ENCODE peak calls at places on chromosomes 12 and 14, in five cellular contexts. One of them, this sample, is unnamed. For H3K4me1, the result is how much of the 10 kb centered on the place peaks cover.

GRCh38 chr12:64104376-64104775 is 117.7 kb downstream of the KICS2 start:
- DNase-seq in A549: no peak
- DNase-seq in Peyer's patch: no peak
- DNase-seq in ovary: peak
- DNase-seq in gastrocnemius medialis: peak
- DNase-seq in this sample: peak

GRCh38 chr12:27936196-27936595 is 36.3 kb downstream of the PTHLH start:
- DNase-seq in A549: no peak
- DNase-seq in gastrocnemius medialis: no peak
- DNase-seq in ovary: no peak
- DNase-seq in Peyer's patch: no peak
- DNase-seq in this sample: no peak

GRCh38 chr12:66241061-66242043 is 52.3 kb downstream of the IRAK3 start:
- DNase-seq in gastrocnemius medialis: no peak
- DNase-seq in ovary: no peak
- DNase-seq in Peyer's patch: no peak
- DNase-seq in A549: no peak
- DNase-seq in this sample: no peak

GRCh38 chr12:121801601-121802484 is 2.0 kb upstream of the SETD1B start:
- DNase-seq in ovary: no peak
- DNase-seq in A549: no peak
- DNase-seq in Peyer's patch: no peak
- DNase-seq in gastrocnemius medialis: no peak
- DNase-seq in this sample: no peak

GRCh38 chr14:50388256-50388931 is 8.3 kb downstream of the CDKL1 start:
- DNase-seq in Peyer's patch: peak
- DNase-seq in A549: no peak
- DNase-seq in gastrocnemius medialis: no peak
- DNase-seq in ovary: peak
- DNase-seq in this sample: peak

GRCh38 chr12:18394742-18395141 is 133.4 kb downstream of the PIK3C2G start:
- DNase-seq in gastrocnemius medialis: no peak
- DNase-seq in ovary: no peak
- DNase-seq in Peyer's patch: no peak
- DNase-seq in A549: no peak
- DNase-seq in this sample: no peak

GRCh38 chr14:35571598-35571997 is 37.6 kb downstream of the INSM2 start:
- DNase-seq in Peyer's patch: no peak
- DNase-seq in A549: no peak
- DNase-seq in gastrocnemius medialis: no peak
- DNase-seq in ovary: no peak
- DNase-seq in this sample: no peak

GRCh38 chr12:41476499-41476898 is 288.4 kb downstream of the PDZRN4 start:
- DNase-seq in gastrocnemius medialis: no peak
- DNase-seq in A549: no peak
- DNase-seq in Peyer's patch: no peak
- DNase-seq in ovary: no peak
- DNase-seq in this sample: no peak

GRCh38 chr14:99119554-99119953 is 152.4 kb downstream of the BCL11B start:
- DNase-seq in ovary: no peak
- DNase-seq in gastrocnemius medialis: no peak
- DNase-seq in Peyer's patch: no peak
- DNase-seq in A549: no peak
- DNase-seq in this sample: no peak

GRCh38 chr12:130878193-130879185 is 6.6 kb downstream of the RAN start:
- DNase-seq in ovary: no peak
- DNase-seq in gastrocnemius medialis: no peak
- DNase-seq in A549: no peak
- DNase-seq in Peyer's patch: no peak
- DNase-seq in this sample: no peak

GRCh38 chr12:53696655-53697321 is 20.9 kb upstream of the ATP5MC2 start:
- DNase-seq in ovary: no peak
- DNase-seq in gastrocnemius medialis: no peak
- DNase-seq in Peyer's patch: no peak
- DNase-seq in A549: no peak
- DNase-seq in this sample: no peak

GRCh38 chr12:12881495-12881894 is 9.9 kb upstream of the GPRC5A start:
- DNase-seq in gastrocnemius medialis: no peak
- DNase-seq in ovary: no peak
- DNase-seq in A549: no peak
- DNase-seq in Peyer's patch: no peak
- DNase-seq in this sample: no peak

GRCh38 chr12:87943666-87944065 is 85.5 kb downstream of the C12orf50 start:
- DNase-seq in gastrocnemius medialis: no peak
- DNase-seq in Peyer's patch: no peak
- DNase-seq in A549: no peak
- DNase-seq in ovary: no peak
- DNase-seq in this sample: no peak

GRCh38 chr14:30584058-30584630 is 25.2 kb downstream of the G2E3 start:
- DNase-seq in A549: no peak
- DNase-seq in gastrocnemius medialis: no peak
- DNase-seq in Peyer's patch: no peak
- DNase-seq in ovary: no peak
- DNase-seq in this sample: no peak
- H3K4me1 ChIP-seq in A549: under half
- H3K4me1 ChIP-seq in gastrocnemius medialis: under half
- H3K4me1 ChIP-seq in Peyer's patch: under half
- H3K4me1 ChIP-seq in ovary: under half
- H3K4me1 ChIP-seq in this sample: under half

DNA sequence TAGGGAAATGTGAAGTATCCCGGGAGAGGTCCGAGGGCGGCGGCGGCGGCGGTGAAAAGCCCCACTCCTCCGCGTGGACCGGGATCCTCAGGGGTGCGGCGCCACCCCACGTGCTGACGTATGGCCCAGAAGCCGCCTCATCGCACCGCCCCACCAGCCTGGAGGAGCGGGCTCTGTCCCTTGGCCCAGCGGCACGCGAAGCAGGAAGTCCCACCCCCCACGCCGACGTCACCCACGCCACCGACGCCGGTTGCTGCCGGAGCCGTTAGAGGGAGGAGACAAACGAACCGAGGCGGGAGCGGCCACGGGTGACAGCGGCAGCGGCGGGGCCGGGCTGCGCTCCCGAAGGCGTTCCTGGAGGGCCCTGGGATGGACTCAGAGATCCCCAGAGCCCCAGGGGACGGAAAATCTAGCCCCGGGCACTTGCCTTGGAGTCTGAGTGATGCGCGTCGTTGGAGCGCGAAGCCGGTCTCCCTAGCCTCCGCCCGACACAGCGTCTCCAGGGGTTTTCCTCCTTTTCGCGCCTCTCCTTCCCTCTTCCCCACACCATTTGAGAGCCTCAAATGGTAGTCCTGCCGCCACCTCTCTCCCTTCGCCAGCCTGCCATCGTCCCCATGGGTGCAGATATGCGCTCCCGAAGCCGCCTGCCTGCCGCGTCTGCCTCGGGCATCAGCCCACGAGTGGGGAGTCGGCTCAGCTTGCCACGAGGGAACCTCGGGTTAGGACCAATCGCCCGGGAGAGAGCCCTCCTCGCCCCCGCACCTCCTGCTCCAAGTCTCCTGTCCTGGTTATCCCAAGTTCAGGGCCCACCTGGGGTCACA is at the start of gene CEP83:
- DNase-seq in ovary: peak
- DNase-seq in A549: peak
- DNase-seq in Peyer's patch: peak
- DNase-seq in gastrocnemius medialis: peak
- DNase-seq in this sample: peak
- TF ChIP-seq POLR2A in ovary: peak
- TF ChIP-seq POLR2A in A549: peak
- TF ChIP-seq POLR2A in Peyer's patch: peak
- TF ChIP-seq POLR2A in gastrocnemius medialis: peak
- TF ChIP-seq POLR2A in this sample: peak

GRCh38 chr14:93959239-93960107 is 16.9 kb downstream of the ASB2 start:
- DNase-seq in ovary: no peak
- DNase-seq in Peyer's patch: no peak
- DNase-seq in gastrocnemius medialis: peak
- DNase-seq in A549: peak
- DNase-seq in this sample: peak

GRCh38 chr14:93960108-93960475 is 16.3 kb downstream of the ASB2 start:
- DNase-seq in Peyer's patch: no peak
- DNase-seq in gastrocnemius medialis: no peak
- DNase-seq in ovary: no peak
- DNase-seq in A549: no peak
- DNase-seq in this sample: no peak

GRCh38 chr14:93961610-93962009 is 14.8 kb downstream of the ASB2 start:
- DNase-seq in Peyer's patch: no peak
- DNase-seq in ovary: no peak
- DNase-seq in A549: no peak
- DNase-seq in gastrocnemius medialis: no peak
- DNase-seq in this sample: no peak

GRCh38 chr14:93962701-93963601 is 13.4 kb downstream of the ASB2 start:
- DNase-seq in gastrocnemius medialis: peak
- DNase-seq in ovary: no peak
- DNase-seq in Peyer's patch: no peak
- DNase-seq in A549: no peak
- DNase-seq in this sample: no peak

GRCh38 chr14:93960774-93961438 is 15.5 kb downstream of the ASB2 start:
- DNase-seq in Peyer's patch: no peak
- DNase-seq in ovary: no peak
- DNase-seq in A549: no peak
- DNase-seq in gastrocnemius medialis: no peak
- DNase-seq in this sample: no peak
- H3K4me1 ChIP-seq in Peyer's patch: half or more
- H3K4me1 ChIP-seq in ovary: under half
- H3K4me1 ChIP-seq in A549: under half
- H3K4me1 ChIP-seq in gastrocnemius medialis: half or more
- H3K4me1 ChIP-seq in this sample: under half

DNA sequence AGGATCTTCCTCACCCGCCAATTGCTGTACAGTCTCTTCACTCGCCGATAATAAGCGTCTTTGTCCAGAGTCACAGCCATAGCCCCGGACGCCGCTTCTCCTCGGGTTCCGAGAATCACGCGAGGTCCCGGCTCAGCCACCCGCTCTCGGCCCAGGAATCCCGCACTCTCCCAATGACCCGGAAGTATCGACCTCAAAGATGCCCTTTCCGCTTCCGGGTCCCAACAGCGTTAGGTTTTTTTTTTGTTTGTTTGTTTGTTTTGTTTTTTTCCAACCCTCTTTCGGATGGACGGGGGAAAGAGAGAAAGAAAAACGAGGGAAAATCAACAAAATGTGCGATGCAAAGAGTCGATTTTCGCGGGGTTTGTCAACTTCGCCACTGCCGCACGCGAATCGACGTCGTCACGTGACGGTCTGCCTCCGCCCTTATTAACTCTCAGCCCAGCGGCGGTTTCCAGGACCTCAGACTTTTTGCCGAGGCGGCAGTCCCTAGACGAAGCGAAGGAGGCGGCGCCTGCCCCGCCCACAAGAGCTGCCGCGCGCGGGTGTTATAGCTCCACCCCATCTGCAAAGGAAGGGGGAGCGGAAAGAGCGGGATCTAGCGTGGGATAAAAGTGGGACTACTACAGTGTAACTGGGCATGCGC is at the start of gene SUPT16H:
- DNase-seq in Peyer's patch: peak
- DNase-seq in ovary: peak
- DNase-seq in gastrocnemius medialis: peak
- DNase-seq in A549: peak
- DNase-seq in this sample: peak
- TF ChIP-seq POLR2A in Peyer's patch: peak
- TF ChIP-seq POLR2A in ovary: peak
- TF ChIP-seq POLR2A in gastrocnemius medialis: peak
- TF ChIP-seq POLR2A in A549: peak
- TF ChIP-seq POLR2A in this sample: peak

GRCh38 chr12:10717410-10717809 is 5.7 kb downstream of the YBX3 start:
- DNase-seq in A549: no peak
- DNase-seq in Peyer's patch: no peak
- DNase-seq in gastrocnemius medialis: no peak
- DNase-seq in ovary: no peak
- DNase-seq in this sample: no peak
- H3K4me1 ChIP-seq in A549: half or more
- H3K4me1 ChIP-seq in Peyer's patch: under half
- H3K4me1 ChIP-seq in gastrocnemius medialis: under half
- H3K4me1 ChIP-seq in ovary: under half
- H3K4me1 ChIP-seq in this sample: under half

DNA sequence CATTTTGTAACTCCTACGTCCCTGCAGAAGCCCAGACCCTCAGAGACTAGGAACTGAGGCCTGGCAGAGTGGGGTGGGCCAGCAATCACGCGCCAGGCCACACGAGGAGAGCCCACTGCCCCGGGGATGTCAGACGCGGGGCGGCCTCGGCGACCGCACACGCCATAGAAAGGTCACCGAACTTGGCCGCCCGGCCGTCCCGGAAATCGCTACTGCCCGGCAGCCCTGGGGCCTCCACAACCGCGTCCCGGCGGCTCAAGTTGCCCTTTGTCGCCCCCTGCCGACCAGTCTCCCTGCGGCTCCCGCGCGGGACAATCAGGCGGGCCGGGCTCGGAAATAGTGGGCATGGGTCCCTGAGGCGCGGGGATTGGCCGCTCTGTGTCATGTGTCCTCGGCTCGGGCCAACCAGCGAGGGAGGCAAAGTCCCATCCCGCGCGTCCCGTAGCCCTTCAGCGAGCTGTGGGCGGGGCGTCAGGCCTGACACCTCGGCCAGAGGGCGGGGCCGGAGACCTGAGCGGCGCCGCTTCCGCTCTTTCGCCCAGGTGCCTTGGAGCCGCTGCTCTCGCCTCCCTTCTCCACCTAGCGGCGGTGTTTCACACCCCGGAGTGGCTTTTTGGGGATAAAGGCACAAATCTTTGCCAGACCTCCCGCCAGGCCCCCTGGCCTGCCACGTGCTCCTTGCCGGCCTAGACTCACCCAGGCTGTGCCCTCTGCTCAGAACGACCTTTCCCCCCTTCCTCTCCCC is 33.4 kb upstream of the DEGS2 start:
- DNase-seq in gastrocnemius medialis: peak
- DNase-seq in ovary: peak
- DNase-seq in Peyer's patch: peak
- DNase-seq in A549: peak
- DNase-seq in this sample: peak
- TF ChIP-seq POLR2A in gastrocnemius medialis: no peak
- TF ChIP-seq POLR2A in ovary: peak
- TF ChIP-seq POLR2A in Peyer's patch: no peak
- TF ChIP-seq POLR2A in A549: peak
- TF ChIP-seq POLR2A in this sample: no peak

This sample was measured in uterus.